ENCODE peak calls at places on chromosomes 16 and 17, in five cellular contexts. K is mesendoderm, N is ACHN, F is kidney glomerular epithelial cell, T is NCI-H2081. E is an unnamed sample.

GRCh38 chr16:86833136-86833535 is 254.8 kb downstream of the FOXL1 start:
- DNase-seq in K (no peak), T (no peak), F (peak; percentile 3), N (no peak), E (no peak)

GRCh38 chr16:15672514-15673167 is 22.6 kb downstream of the NDE1 start:
- DNase-seq in N (no peak), K (peak; percentile 3), F (peak; percentile 62), T (peak; percentile 93), E (peak; percentile 100)

GRCh38 chr17:42422412-42422957 is 571 bp downstream of the CAVIN1 start:
- DNase-seq in F (peak; percentile 37), K (peak; percentile 68), T (no peak), N (peak; percentile 38), E (no peak)

GRCh38 chr16:88685156-88686061 is 898 bp downstream of the SNAI3 start:
- DNase-seq in K (no peak), N (peak; percentile 59), T (no peak), F (peak; percentile 4), E (no peak)

GRCh38 chr17:72996791-72997190 is 95.7 kb downstream of the SLC39A11 start:
- DNase-seq in K (no peak), F (no peak), T (no peak), N (no peak), E (no peak)

GRCh38 chr17:62179525-62180161 is 114.6 kb upstream of the MED13 start:
- DNase-seq in F (peak; percentile 47), N (peak; percentile 83), K (peak; percentile 83), T (no peak), E (peak; percentile 52)

GRCh38 chr16:84964729-84965128 is 46.6 kb downstream of the ZDHHC7 start:
- DNase-seq in N (no peak), F (no peak), K (no peak), T (no peak), E (no peak)

GRCh38 chr17:78315355-78316114 is 44.3 kb downstream of the SOCS3 start:
- DNase-seq in F (peak; percentile 89), K (peak; percentile 55), T (peak; percentile 77), N (peak; percentile 90), E (peak; percentile 45)

GRCh38 chr16:83989300-83989699 is 21.3 kb downstream of the NECAB2 start:
- DNase-seq in K (no peak), T (peak; percentile 43), N (no peak), F (no peak), E (no peak)